ENCODE peak calls at places on chromosomes 2 and 18, in six cellular contexts. One of them, this sample, is unnamed.

GRCh38 chr2:121214296-121214695 is 70.7 kb downstream of the TFCP2L1 start:
- DNase-seq in HS-5: no peak
- DNase-seq in substantia nigra: no peak
- DNase-seq in HAP-1: no peak
- DNase-seq in AML-193: no peak
- DNase-seq in NCI-H2171: no peak
- DNase-seq in this sample: no peak

GRCh38 chr2:239265681-239266435 is 135.0 kb downstream of the HDAC4 start:
- DNase-seq in AML-193: no peak
- DNase-seq in HAP-1: no peak
- DNase-seq in HS-5: no peak
- DNase-seq in NCI-H2171: no peak
- DNase-seq in substantia nigra: no peak
- DNase-seq in this sample: no peak

GRCh38 chr2:26034597-26035067 is 748 bp downstream of the RAB10 start:
- DNase-seq in NCI-H2171: no peak
- DNase-seq in AML-193: no peak
- DNase-seq in HAP-1: peak; percentile 29
- DNase-seq in HS-5: no peak
- DNase-seq in substantia nigra: no peak
- DNase-seq in this sample: no peak

GRCh38 chr2:29130295-29130694 is 15.1 kb downstream of the CLIP4 start:
- DNase-seq in substantia nigra: no peak
- DNase-seq in NCI-H2171: no peak
- DNase-seq in HS-5: no peak
- DNase-seq in HAP-1: peak; percentile 35
- DNase-seq in AML-193: peak; percentile 43
- DNase-seq in this sample: no peak

GRCh38 chr2:9820020-9820973 is 23.0 kb upstream of the TAF1B start:
- DNase-seq in HAP-1: no peak
- DNase-seq in AML-193: no peak
- DNase-seq in HS-5: no peak
- DNase-seq in substantia nigra: no peak
- DNase-seq in NCI-H2171: no peak
- DNase-seq in this sample: no peak

GRCh38 chr18:78130232-78131195 is 849.1 kb upstream of the SALL3 start:
- DNase-seq in NCI-H2171: no peak
- DNase-seq in AML-193: no peak
- DNase-seq in HS-5: no peak
- DNase-seq in substantia nigra: no peak
- DNase-seq in HAP-1: no peak
- DNase-seq in this sample: no peak

GRCh38 chr18:75247041-75247551 is 36.5 kb downstream of the TSHZ1 start:
- DNase-seq in substantia nigra: no peak
- DNase-seq in AML-193: peak; percentile 46
- DNase-seq in HAP-1: no peak
- DNase-seq in HS-5: no peak
- DNase-seq in NCI-H2171: no peak
- DNase-seq in this sample: no peak

GRCh38 chr2:16176971-16177480 is 236.7 kb downstream of the MYCN start:
- DNase-seq in AML-193: no peak
- DNase-seq in substantia nigra: no peak
- DNase-seq in HS-5: no peak
- DNase-seq in NCI-H2171: no peak
- DNase-seq in HAP-1: no peak
- DNase-seq in this sample: no peak

GRCh38 chr2:39433586-39434195 is 3.4 kb downstream of the MAP4K3 start:
- DNase-seq in HS-5: no peak
- DNase-seq in substantia nigra: no peak
- DNase-seq in HAP-1: no peak
- DNase-seq in AML-193: no peak
- DNase-seq in NCI-H2171: no peak
- DNase-seq in this sample: no peak

GRCh38 chr2:149330127-149331022 is at the start of gene LYPD6:
- DNase-seq in HS-5: peak; percentile 35
- DNase-seq in substantia nigra: peak; percentile 70
- DNase-seq in AML-193: no peak
- DNase-seq in HAP-1: peak; percentile 82
- DNase-seq in NCI-H2171: peak; percentile 68
- DNase-seq in this sample: peak; percentile 51

GRCh38 chr18:47594621-47595086 is 335.8 kb downstream of the SMAD2 start:
- DNase-seq in NCI-H2171: no peak
- DNase-seq in substantia nigra: no peak
- DNase-seq in HAP-1: no peak
- DNase-seq in AML-193: no peak
- DNase-seq in HS-5: no peak
- DNase-seq in this sample: no peak

GRCh38 chr2:41167014-41167413 is 715.1 kb upstream of the SLC8A1 start:
- DNase-seq in HAP-1: no peak
- DNase-seq in substantia nigra: no peak
- DNase-seq in HS-5: no peak
- DNase-seq in NCI-H2171: no peak
- DNase-seq in AML-193: no peak
- DNase-seq in this sample: no peak

GRCh38 chr2:132627542-132627941 is 42.5 kb downstream of the LYPD1 start:
- DNase-seq in HAP-1: no peak
- DNase-seq in substantia nigra: no peak
- DNase-seq in NCI-H2171: no peak
- DNase-seq in HS-5: no peak
- DNase-seq in AML-193: no peak
- DNase-seq in this sample: no peak

GRCh38 chr2:151655663-151656398 is 78.4 kb downstream of the NEB start:
- DNase-seq in NCI-H2171: no peak
- DNase-seq in substantia nigra: no peak
- DNase-seq in HAP-1: peak; percentile 14
- DNase-seq in HS-5: no peak
- DNase-seq in AML-193: no peak
- DNase-seq in this sample: no peak

GRCh38 chr2:96163768-96164429 is 18.7 kb upstream of the DUSP2 start:
- DNase-seq in NCI-H2171: no peak
- DNase-seq in HS-5: no peak
- DNase-seq in HAP-1: no peak
- DNase-seq in AML-193: no peak
- DNase-seq in substantia nigra: no peak
- DNase-seq in this sample: no peak

GRCh38 chr2:190352668-190353536 is 9.5 kb downstream of the INPP1 start:
- DNase-seq in NCI-H2171: no peak
- DNase-seq in HS-5: no peak
- DNase-seq in AML-193: no peak
- DNase-seq in substantia nigra: peak; percentile 9
- DNase-seq in HAP-1: no peak
- DNase-seq in this sample: no peak

GRCh38 chr2:200575957-200576356 is 9.9 kb upstream of the AOX1 start:
- DNase-seq in NCI-H2171: no peak
- DNase-seq in HS-5: no peak
- DNase-seq in substantia nigra: no peak
- DNase-seq in AML-193: peak; percentile 28
- DNase-seq in HAP-1: no peak
- DNase-seq in this sample: no peak

GRCh38 chr2:96800762-96801463 is 15.2 kb upstream of the CNNM3 start:
- DNase-seq in substantia nigra: peak; percentile 66
- DNase-seq in AML-193: no peak
- DNase-seq in HS-5: no peak
- DNase-seq in NCI-H2171: peak; percentile 32
- DNase-seq in HAP-1: peak; percentile 73
- DNase-seq in this sample: no peak

GRCh38 chr18:72460210-72460680 is 83.9 kb downstream of the CBLN2 start:
- DNase-seq in substantia nigra: no peak
- DNase-seq in NCI-H2171: no peak
- DNase-seq in HS-5: peak; percentile 36
- DNase-seq in HAP-1: no peak
- DNase-seq in AML-193: no peak
- DNase-seq in this sample: no peak

GRCh38 chr2:47145466-47145865 is 9.6 kb downstream of the STPG4 start:
- DNase-seq in AML-193: no peak
- DNase-seq in HAP-1: no peak
- DNase-seq in substantia nigra: no peak
- DNase-seq in NCI-H2171: no peak
- DNase-seq in HS-5: no peak
- DNase-seq in this sample: no peak

GRCh38 chr2:24359701-24360049 is 661 bp downstream of the ITSN2 start:
- DNase-seq in substantia nigra: peak; percentile 41
- DNase-seq in AML-193: no peak
- DNase-seq in HS-5: no peak
- DNase-seq in HAP-1: peak; percentile 35
- DNase-seq in NCI-H2171: peak; percentile 27
- DNase-seq in this sample: peak; percentile 42

GRCh38 chr2:29000481-29000880 is 19.4 kb downstream of the TOGARAM2 start:
- DNase-seq in NCI-H2171: no peak
- DNase-seq in HS-5: no peak
- DNase-seq in HAP-1: no peak
- DNase-seq in AML-193: peak; percentile 94
- DNase-seq in substantia nigra: peak; percentile 51
- DNase-seq in this sample: no peak

GRCh38 chr2:9745153-9745899 is 97.9 kb upstream of the TAF1B start:
- DNase-seq in NCI-H2171: no peak
- DNase-seq in substantia nigra: no peak
- DNase-seq in HS-5: no peak
- DNase-seq in HAP-1: no peak
- DNase-seq in AML-193: no peak
- DNase-seq in this sample: no peak

GRCh38 chr18:76256897-76257500 is 238.0 kb downstream of the ZNF516 start:
- DNase-seq in substantia nigra: no peak
- DNase-seq in HAP-1: peak; percentile 34
- DNase-seq in HS-5: no peak
- DNase-seq in AML-193: peak; percentile 30
- DNase-seq in NCI-H2171: no peak
- DNase-seq in this sample: no peak

GRCh38 chr2:65358690-65359400 is 73.6 kb downstream of the SPRED2 start:
- DNase-seq in AML-193: no peak
- DNase-seq in substantia nigra: no peak
- DNase-seq in NCI-H2171: no peak
- DNase-seq in HS-5: no peak
- DNase-seq in HAP-1: no peak
- DNase-seq in this sample: no peak

GRCh38 chr18:37299471-37300304 is 265.9 kb downstream of the CELF4 start:
- DNase-seq in substantia nigra: peak; percentile 46
- DNase-seq in HAP-1: peak; percentile 80
- DNase-seq in AML-193: no peak
- DNase-seq in NCI-H2171: peak; percentile 95
- DNase-seq in HS-5: peak; percentile 61
- DNase-seq in this sample: peak; percentile 3

This sample was measured in C1 segment of cervical spinal cord.